ENCODE peak calls at places on chromosomes 11 and 22, in eight cellular contexts. R is GDM1; P is astrocyte of the cerebellum; X is naive thymus-derived CD8-positive, alpha-beta T cell; Y is T-cell; O is activated CD4-positive, CD25-positive, alpha-beta regulatory T cell; T is NCI-H460; N is stimulated activated CD4-positive, alpha-beta T cell treated with anti-CD3 and anti-CD28 coated beads, Interleukin-2, amount 100 ng/mL, for 4 hours. L is an unnamed sample.

GRCh38 chr22:24325105-24325757 is 54.6 kb downstream of the SPECC1L start:
- DNase-seq in O (no peak), R (peak), P (peak), N (peak), T (peak), Y (no peak), X (no peak), L (peak)

GRCh38 chr22:19759994-19760651 is 455 bp upstream of the TBX1 start:
- DNase-seq in X (no peak), N (no peak), O (no peak), T (no peak), P (no peak), Y (no peak), R (no peak), L (no peak)

GRCh38 chr22:38257650-38258246 is 15.1 kb downstream of the TMEM184B start:
- DNase-seq in N (no peak), T (no peak), P (no peak), O (no peak), X (no peak), R (no peak), Y (no peak), L (no peak)

GRCh38 chr11:17221968-17222367 is 14.2 kb upstream of the PIK3C2A start:
- DNase-seq in Y (no peak), O (no peak), T (no peak), R (no peak), X (no peak), P (no peak), N (no peak), L (no peak)

GRCh38 chr11:133072858-133073582 is 459.3 kb downstream of the OPCML start:
- DNase-seq in O (no peak), X (no peak), Y (no peak), T (no peak), N (no peak), R (no peak), P (no peak), L (no peak)

GRCh38 chr11:66315498-66315885 is 1.4 kb downstream of the CD248 start:
- DNase-seq in P (no peak), X (peak), T (no peak), N (no peak), R (no peak), Y (no peak), O (no peak), L (no peak)

GRCh38 chr11:64248578-64248977 is 1.8 kb upstream of the PPP1R14B start:
- DNase-seq in O (no peak), P (no peak), Y (no peak), N (no peak), T (no peak), R (no peak), X (no peak), L (no peak)

GRCh38 chr11:697028-697491 is 1.4 kb downstream of the TMEM80 start:
- DNase-seq in N (no peak), X (no peak), P (peak), O (no peak), Y (no peak), R (no peak), T (no peak), L (no peak)

GRCh38 chr11:71372693-71373657 is 75.2 kb downstream of the DHCR7 start:
- DNase-seq in P (peak), O (no peak), T (no peak), N (no peak), R (no peak), X (no peak), Y (no peak), L (no peak)

GRCh38 chr22:31870890-31871289 is 73.4 kb upstream of the YWHAH start:
- DNase-seq in P (no peak), Y (no peak), O (no peak), N (no peak), T (peak), X (no peak), R (peak), L (no peak)

GRCh38 chr11:120953230-120953558 is 70.7 kb upstream of the TBCEL start:
- DNase-seq in X (no peak), P (no peak), R (no peak), T (no peak), O (no peak), Y (no peak), N (no peak), L (no peak)

GRCh38 chr22:46418827-46419226 is 83.3 kb downstream of the TRMU start:
- DNase-seq in N (no peak), O (no peak), Y (no peak), X (no peak), T (no peak), P (no peak), R (no peak), L (no peak)

GRCh38 chr11:111531156-111531555 is 9.4 kb upstream of the LAYN start:
- DNase-seq in N (no peak), X (no peak), T (no peak), O (no peak), P (no peak), R (no peak), Y (no peak), L (no peak)

GRCh38 chr22:45131749-45132148 is 32.0 kb upstream of the NUP50 start:
- DNase-seq in N (no peak), Y (no peak), R (peak), X (no peak), O (no peak), P (no peak), T (no peak), L (no peak)

GRCh38 chr11:74043450-74043849 is 34.6 kb upstream of the UCP3 start:
- DNase-seq in R (no peak), X (no peak), Y (no peak), P (no peak), T (no peak), O (no peak), N (no peak), L (no peak)

GRCh38 chr22:25395468-25395867 is 169.0 kb upstream of the GRK3 start:
- DNase-seq in R (no peak), T (no peak), Y (no peak), X (no peak), O (no peak), N (no peak), P (no peak), L (no peak)

GRCh38 chr11:115613986-115614625 is 109.9 kb upstream of the CADM1 start:
- DNase-seq in P (no peak), N (no peak), R (no peak), T (no peak), X (no peak), Y (no peak), O (no peak), L (no peak)

GRCh38 chr11:2758751-2759150 is 59.0 kb upstream of the KCNQ1OT1 start:
- DNase-seq in X (peak), O (no peak), P (no peak), R (no peak), N (no peak), T (no peak), Y (no peak), L (no peak)

L was measured in CMK.